ENCODE peak calls at places on chromosomes 6 and 20, in five cellular contexts. D, F, H, W and C are unnamed samples.

GRCh38 chr6:74070091-74070490 is 374.1 kb downstream of the CD109 start:
- DNase-seq in D (peak), F (no peak), H (no peak), W (peak), C (no peak)

GRCh38 chr20:58661298-58662141 is 10.4 kb downstream of the STX16 start:
- DNase-seq in D (no peak), F (no peak), H (no peak), W (no peak), C (no peak)

GRCh38 chr6:118029967-118030366 is 122.9 kb downstream of the SLC35F1 start:
- DNase-seq in D (no peak), F (no peak), H (no peak), W (no peak), C (no peak)

GRCh38 chr6:128932061-128932460 is 49.1 kb downstream of the LAMA2 start:
- DNase-seq in D (peak), F (no peak), H (no peak), W (no peak), C (no peak)

GRCh38 chr20:58619847-58620431 is 31.1 kb upstream of the STX16 start:
- DNase-seq in D (no peak), F (no peak), H (no peak), W (no peak), C (no peak)

GRCh38 chr20:46324379-46324778 is 16.1 kb upstream of the CDH22 start:
- DNase-seq in D (no peak), F (no peak), H (no peak), W (no peak), C (no peak)

GRCh38 chr6:47859132-47859531 is 77.3 kb downstream of the OPN5 start:
- DNase-seq in D (no peak), F (no peak), H (no peak), W (no peak), C (no peak)

GRCh38 chr6:168581706-168582105 is 140.7 kb downstream of the SMOC2 start:
- DNase-seq in D (no peak), F (no peak), H (no peak), W (no peak), C (no peak)

GRCh38 chr20:34274694-34275093 is 28.5 kb downstream of the AHCY start:
- DNase-seq in D (no peak), F (no peak), H (no peak), W (no peak), C (no peak)

GRCh38 chr6:159134701-159135364 is 34.4 kb upstream of the FNDC1 start:
- DNase-seq in D (peak), F (peak), H (peak), W (peak), C (peak)

GRCh38 chr20:25083773-25084615 is 2.1 kb upstream of the VSX1 start:
- DNase-seq in D (no peak), F (no peak), H (no peak), W (no peak), C (peak)

GRCh38 chr6:150741633-150742200 is 123.8 kb upstream of the MTHFD1L start:
- DNase-seq in D (peak), F (no peak), H (peak), W (no peak), C (no peak)

GRCh38 chr6:47264775-47265184 is 44.9 kb downstream of the TNFRSF21 start:
- DNase-seq in D (no peak), F (no peak), H (no peak), W (no peak), C (no peak)

GRCh38 chr20:47204008-47204745 is 152.3 kb downstream of the ZMYND8 start:
- DNase-seq in D (peak), F (no peak), H (no peak), W (peak), C (no peak)

GRCh38 chr6:147759088-147759487 is 250.6 kb downstream of the SAMD5 start:
- DNase-seq in D (peak), F (no peak), H (no peak), W (no peak), C (no peak)

GRCh38 chr20:19784511-19785172 is 26.6 kb downstream of the RIN2 start:
- DNase-seq in D (peak), F (peak), H (peak), W (peak), C (peak)

GRCh38 chr6:40960784-40961430 is 78.1 kb downstream of the UNC5CL start:
- DNase-seq in D (peak), F (no peak), H (no peak), W (no peak), C (no peak)

GRCh38 chr6:159727717-159728440 is 573 bp downstream of the WTAP start:
- DNase-seq in D (peak), F (peak), H (no peak), W (no peak), C (no peak)

GRCh38 chr20:31695849-31696804 is 26.5 kb downstream of the BCL2L1 start:
- DNase-seq in D (peak), F (no peak), H (no peak), W (peak), C (no peak)

GRCh38 chr6:47700051-47700450 is 1.7 kb downstream of the ADGRF4 start:
- DNase-seq in D (peak), F (no peak), H (no peak), W (peak), C (no peak)

GRCh38 chr6:150211700-150212615 is 69.1 kb downstream of the PPP1R14C start:
- DNase-seq in D (no peak), F (no peak), H (no peak), W (peak), C (no peak)

GRCh38 chr6:16505711-16506362 is 255.4 kb downstream of the ATXN1 start:
- DNase-seq in D (no peak), F (no peak), H (no peak), W (peak), C (no peak)

GRCh38 chr6:95243091-95243490 is 334.2 kb upstream of the MANEA start:
- DNase-seq in D (no peak), F (no peak), H (no peak), W (no peak), C (no peak)

GRCh38 chr20:61813791-61814190 is 251.9 kb downstream of the TAF4 start:
- DNase-seq in D (no peak), F (no peak), H (no peak), W (no peak), C (no peak)

GRCh38 chr20:49395659-49396058 is 86.8 kb downstream of the KCNB1 start:
- DNase-seq in D (no peak), F (no peak), H (no peak), W (no peak), C (no peak)

GRCh38 chr20:2289475-2289874 is 6.3 kb upstream of the TGM3 start:
- DNase-seq in D (no peak), F (no peak), H (no peak), W (no peak), C (no peak)

GRCh38 chr6:52759085-52759484 is 4.2 kb downstream of the GSTA2 start:
- DNase-seq in D (no peak), F (no peak), H (no peak), W (peak), C (no peak)

DNA sequence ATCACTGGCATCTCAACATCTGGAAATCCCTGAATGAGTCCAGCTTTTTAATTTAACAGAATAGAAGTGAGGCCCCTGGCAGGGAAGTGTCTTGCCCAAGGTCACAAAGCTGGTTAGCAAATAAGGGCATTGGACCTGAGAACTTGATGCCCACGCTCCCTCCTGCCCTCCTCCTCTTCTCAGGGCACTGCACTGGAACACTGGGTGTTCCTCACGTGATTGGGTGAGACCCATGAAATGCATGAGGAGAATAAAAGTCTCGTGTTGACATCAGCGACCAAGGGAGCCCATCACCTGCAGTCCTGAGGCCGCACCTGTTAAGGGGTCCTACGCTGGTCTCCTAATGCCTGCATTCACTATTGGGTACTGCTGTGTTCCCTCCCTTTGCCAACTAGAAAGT is 7.4 kb downstream of the FAM50B start:
- DNase-seq in D (no peak), F (no peak), H (no peak), W (no peak), C (no peak)
- TF ChIP-seq CTCF in D (no peak), F (no peak), H (no peak), W (no peak), C (no peak)

GRCh38 chr6:32108094-32108627 is 977 bp downstream of the TNXB start:
- DNase-seq in D (peak), F (peak), H (no peak), W (no peak), C (no peak)
- TF ChIP-seq CTCF in D (no peak), F (no peak), H (no peak), W (no peak), C (no peak)

DNA sequence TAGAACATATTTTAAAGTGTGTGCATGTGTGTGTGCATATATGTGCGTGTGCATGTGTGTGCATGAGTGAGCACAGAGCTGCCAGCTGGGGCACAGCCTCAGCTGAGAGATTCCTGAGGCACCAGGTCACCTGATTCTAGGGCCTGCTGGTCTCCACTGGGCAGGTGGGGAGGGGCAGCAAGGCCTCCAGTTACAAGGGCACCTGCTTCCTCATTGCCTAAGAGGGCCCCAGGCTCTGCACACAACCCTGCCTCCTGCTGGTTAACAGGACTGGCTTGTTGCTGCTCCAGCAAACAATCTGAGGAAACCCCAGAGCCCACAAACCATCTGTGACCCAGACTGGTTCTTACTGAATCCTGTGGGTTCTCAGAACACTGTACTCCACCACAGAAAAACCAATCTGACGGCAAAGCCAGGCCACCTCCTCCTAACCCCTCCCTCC is 22.9 kb upstream of the UBE2J1 start:
- DNase-seq in D (peak), F (no peak), H (peak), W (no peak), C (no peak)
- TF ChIP-seq CTCF in D (no peak), F (no peak), H (no peak), W (no peak), C (peak)

GRCh38 chr6:70303034-70303525 is at the start of gene COL9A1:
- DNase-seq in D (no peak), F (no peak), H (no peak), W (no peak), C (no peak)

GRCh38 chr6:70304611-70305010 is 1.7 kb upstream of the COL9A1 start:
- DNase-seq in D (no peak), F (no peak), H (no peak), W (no peak), C (no peak)

GRCh38 chr6:70298070-70298469 is 4.8 kb downstream of the COL9A1 start:
- DNase-seq in D (no peak), F (no peak), H (no peak), W (no peak), C (no peak)

GRCh38 chr6:70299456-70299855 is 3.4 kb downstream of the COL9A1 start:
- DNase-seq in D (peak), F (no peak), H (no peak), W (peak), C (no peak)
- TF ChIP-seq CTCF in D (no peak), F (no peak), H (no peak), W (no peak), C (no peak)

GRCh38 chr20:63707558-63708300 is at the start of the genes ARFRP1 and ZGPAT:
- DNase-seq in D (peak), F (peak), H (peak), W (peak), C (peak)
- TF ChIP-seq CTCF in D (no peak), F (no peak), H (no peak), W (no peak), C (no peak)

GRCh38 chr6:5746392-5747140 is 260.2 kb downstream of the NRN1 start:
- DNase-seq in D (no peak), F (no peak), H (peak), W (no peak), C (no peak)
- TF ChIP-seq CTCF in D (no peak), F (no peak), H (no peak), W (no peak), C (peak)

GRCh38 chr6:146381486-146381885 is 162.1 kb upstream of the RAB32 start:
- DNase-seq in D (no peak), F (no peak), H (no peak), W (no peak), C (no peak)
- TF ChIP-seq CTCF in D (peak), F (no peak), H (no peak), W (peak), C (peak)

GRCh38 chr6:87589693-87590416 is at the start of the genes ORC3 and RARS2:
- DNase-seq in D (peak), F (peak), H (peak), W (peak), C (peak)
- TF ChIP-seq CTCF in D (no peak), F (no peak), H (no peak), W (no peak), C (no peak)